ENCODE peak calls at places on chromosomes 13 and 19, in ten cellular contexts. One of them, this sample, is unnamed.

GRCh38 chr13:77521194-77521593 is 14.3 kb upstream of the SCEL start:
- DNase-seq in C1 segment of cervical spinal cord: no peak
- DNase-seq in NCI-H146: no peak
- DNase-seq in skeletal muscle cell: no peak
- DNase-seq in stimulated activated CD8-positive, alpha-beta memory T cell treated with anti-CD3 and anti-CD28 coated beads, Interleukin-4, amount 100 ng/mL, for 1 hour: no peak
- DNase-seq in stimulated activated CD4-positive, alpha-beta T cell treated with anti-CD3 and anti-CD28 coated beads, Interleukin-2, amount 100 ng/mL, for 48 hours: no peak
- DNase-seq in dermis blood vessel endothelial cell: peak; percentile 44
- DNase-seq in stimulated activated naive B cell treated with anti-CD40 and anti-IgM and Interleukin-4, amounts not matched to agents 10 μg/mL and 1 μg/mL and 100 μg/mL, for 72 hours: no peak
- DNase-seq in NCI-H345: no peak
- DNase-seq in T-helper 1 cell: no peak
- DNase-seq in this sample: no peak

GRCh38 chr19:1379961-1380489 is 3.7 kb upstream of the NDUFS7 start:
- DNase-seq in T-helper 1 cell: no peak
- DNase-seq in stimulated activated CD4-positive, alpha-beta T cell treated with anti-CD3 and anti-CD28 coated beads, Interleukin-2, amount 100 ng/mL, for 48 hours: no peak
- DNase-seq in skeletal muscle cell: no peak
- DNase-seq in NCI-H146: no peak
- DNase-seq in NCI-H345: no peak
- DNase-seq in C1 segment of cervical spinal cord: no peak
- DNase-seq in stimulated activated CD8-positive, alpha-beta memory T cell treated with anti-CD3 and anti-CD28 coated beads, Interleukin-4, amount 100 ng/mL, for 1 hour: no peak
- DNase-seq in dermis blood vessel endothelial cell: no peak
- DNase-seq in stimulated activated naive B cell treated with anti-CD40 and anti-IgM and Interleukin-4, amounts not matched to agents 10 μg/mL and 1 μg/mL and 100 μg/mL, for 72 hours: no peak
- DNase-seq in this sample: no peak

GRCh38 chr13:40355126-40355719 is 311.2 kb downstream of the FOXO1 start:
- DNase-seq in NCI-H345: no peak
- DNase-seq in stimulated activated CD4-positive, alpha-beta T cell treated with anti-CD3 and anti-CD28 coated beads, Interleukin-2, amount 100 ng/mL, for 48 hours: no peak
- DNase-seq in stimulated activated CD8-positive, alpha-beta memory T cell treated with anti-CD3 and anti-CD28 coated beads, Interleukin-4, amount 100 ng/mL, for 1 hour: no peak
- DNase-seq in dermis blood vessel endothelial cell: no peak
- DNase-seq in stimulated activated naive B cell treated with anti-CD40 and anti-IgM and Interleukin-4, amounts not matched to agents 10 μg/mL and 1 μg/mL and 100 μg/mL, for 72 hours: no peak
- DNase-seq in NCI-H146: no peak
- DNase-seq in C1 segment of cervical spinal cord: no peak
- DNase-seq in skeletal muscle cell: no peak
- DNase-seq in T-helper 1 cell: no peak
- DNase-seq in this sample: no peak

GRCh38 chr19:1291761-1292418 is 6.2 kb downstream of the EFNA2 start:
- DNase-seq in stimulated activated naive B cell treated with anti-CD40 and anti-IgM and Interleukin-4, amounts not matched to agents 10 μg/mL and 1 μg/mL and 100 μg/mL, for 72 hours: no peak
- DNase-seq in skeletal muscle cell: no peak
- DNase-seq in C1 segment of cervical spinal cord: no peak
- DNase-seq in stimulated activated CD8-positive, alpha-beta memory T cell treated with anti-CD3 and anti-CD28 coated beads, Interleukin-4, amount 100 ng/mL, for 1 hour: no peak
- DNase-seq in NCI-H345: no peak
- DNase-seq in T-helper 1 cell: no peak
- DNase-seq in dermis blood vessel endothelial cell: no peak
- DNase-seq in stimulated activated CD4-positive, alpha-beta T cell treated with anti-CD3 and anti-CD28 coated beads, Interleukin-2, amount 100 ng/mL, for 48 hours: no peak
- DNase-seq in NCI-H146: no peak
- DNase-seq in this sample: no peak

GRCh38 chr19:19010551-19010950 is 22.8 kb downstream of the SUGP2 start:
- DNase-seq in stimulated activated naive B cell treated with anti-CD40 and anti-IgM and Interleukin-4, amounts not matched to agents 10 μg/mL and 1 μg/mL and 100 μg/mL, for 72 hours: no peak
- DNase-seq in NCI-H345: no peak
- DNase-seq in stimulated activated CD8-positive, alpha-beta memory T cell treated with anti-CD3 and anti-CD28 coated beads, Interleukin-4, amount 100 ng/mL, for 1 hour: no peak
- DNase-seq in skeletal muscle cell: no peak
- DNase-seq in stimulated activated CD4-positive, alpha-beta T cell treated with anti-CD3 and anti-CD28 coated beads, Interleukin-2, amount 100 ng/mL, for 48 hours: no peak
- DNase-seq in C1 segment of cervical spinal cord: no peak
- DNase-seq in dermis blood vessel endothelial cell: no peak
- DNase-seq in T-helper 1 cell: no peak
- DNase-seq in NCI-H146: no peak
- DNase-seq in this sample: no peak

GRCh38 chr13:97139704-97140103 is 82.4 kb upstream of the MBNL2 start:
- DNase-seq in stimulated activated CD4-positive, alpha-beta T cell treated with anti-CD3 and anti-CD28 coated beads, Interleukin-2, amount 100 ng/mL, for 48 hours: no peak
- DNase-seq in NCI-H146: no peak
- DNase-seq in skeletal muscle cell: no peak
- DNase-seq in C1 segment of cervical spinal cord: no peak
- DNase-seq in stimulated activated naive B cell treated with anti-CD40 and anti-IgM and Interleukin-4, amounts not matched to agents 10 μg/mL and 1 μg/mL and 100 μg/mL, for 72 hours: no peak
- DNase-seq in dermis blood vessel endothelial cell: no peak
- DNase-seq in T-helper 1 cell: no peak
- DNase-seq in NCI-H345: no peak
- DNase-seq in stimulated activated CD8-positive, alpha-beta memory T cell treated with anti-CD3 and anti-CD28 coated beads, Interleukin-4, amount 100 ng/mL, for 1 hour: no peak
- DNase-seq in this sample: no peak

GRCh38 chr19:3700242-3701032 is at the start of gene PIP5K1C:
- DNase-seq in dermis blood vessel endothelial cell: peak; percentile 94
- DNase-seq in NCI-H146: peak; percentile 76
- DNase-seq in T-helper 1 cell: peak; percentile 90
- DNase-seq in stimulated activated CD4-positive, alpha-beta T cell treated with anti-CD3 and anti-CD28 coated beads, Interleukin-2, amount 100 ng/mL, for 48 hours: peak; percentile 96
- DNase-seq in C1 segment of cervical spinal cord: peak; percentile 85
- DNase-seq in NCI-H345: peak; percentile 92
- DNase-seq in stimulated activated CD8-positive, alpha-beta memory T cell treated with anti-CD3 and anti-CD28 coated beads, Interleukin-4, amount 100 ng/mL, for 1 hour: peak; percentile 86
- DNase-seq in stimulated activated naive B cell treated with anti-CD40 and anti-IgM and Interleukin-4, amounts not matched to agents 10 μg/mL and 1 μg/mL and 100 μg/mL, for 72 hours: peak; percentile 86
- DNase-seq in skeletal muscle cell: peak; percentile 29
- DNase-seq in this sample: peak; percentile 50

GRCh38 chr13:67281476-67281875 is 51.3 kb upstream of the PCDH9 start:
- DNase-seq in stimulated activated CD4-positive, alpha-beta T cell treated with anti-CD3 and anti-CD28 coated beads, Interleukin-2, amount 100 ng/mL, for 48 hours: no peak
- DNase-seq in dermis blood vessel endothelial cell: no peak
- DNase-seq in T-helper 1 cell: no peak
- DNase-seq in skeletal muscle cell: no peak
- DNase-seq in stimulated activated CD8-positive, alpha-beta memory T cell treated with anti-CD3 and anti-CD28 coated beads, Interleukin-4, amount 100 ng/mL, for 1 hour: no peak
- DNase-seq in NCI-H345: no peak
- DNase-seq in stimulated activated naive B cell treated with anti-CD40 and anti-IgM and Interleukin-4, amounts not matched to agents 10 μg/mL and 1 μg/mL and 100 μg/mL, for 72 hours: no peak
- DNase-seq in C1 segment of cervical spinal cord: no peak
- DNase-seq in NCI-H146: no peak
- DNase-seq in this sample: no peak

GRCh38 chr19:28242317-28242927 is 970.5 kb downstream of the UQCRFS1 start:
- DNase-seq in NCI-H345: peak; percentile 71
- DNase-seq in C1 segment of cervical spinal cord: peak; percentile 3
- DNase-seq in stimulated activated CD4-positive, alpha-beta T cell treated with anti-CD3 and anti-CD28 coated beads, Interleukin-2, amount 100 ng/mL, for 48 hours: peak; percentile 9
- DNase-seq in stimulated activated naive B cell treated with anti-CD40 and anti-IgM and Interleukin-4, amounts not matched to agents 10 μg/mL and 1 μg/mL and 100 μg/mL, for 72 hours: peak; percentile 1
- DNase-seq in NCI-H146: peak; percentile 18
- DNase-seq in stimulated activated CD8-positive, alpha-beta memory T cell treated with anti-CD3 and anti-CD28 coated beads, Interleukin-4, amount 100 ng/mL, for 1 hour: no peak
- DNase-seq in dermis blood vessel endothelial cell: peak; percentile 49
- DNase-seq in skeletal muscle cell: no peak
- DNase-seq in T-helper 1 cell: no peak
- DNase-seq in this sample: peak; percentile 11

GRCh38 chr19:19423322-19423721 is 17.8 kb downstream of the GATAD2A start:
- DNase-seq in skeletal muscle cell: no peak
- DNase-seq in stimulated activated CD4-positive, alpha-beta T cell treated with anti-CD3 and anti-CD28 coated beads, Interleukin-2, amount 100 ng/mL, for 48 hours: no peak
- DNase-seq in NCI-H146: no peak
- DNase-seq in stimulated activated naive B cell treated with anti-CD40 and anti-IgM and Interleukin-4, amounts not matched to agents 10 μg/mL and 1 μg/mL and 100 μg/mL, for 72 hours: no peak
- DNase-seq in stimulated activated CD8-positive, alpha-beta memory T cell treated with anti-CD3 and anti-CD28 coated beads, Interleukin-4, amount 100 ng/mL, for 1 hour: no peak
- DNase-seq in C1 segment of cervical spinal cord: no peak
- DNase-seq in T-helper 1 cell: no peak
- DNase-seq in NCI-H345: no peak
- DNase-seq in dermis blood vessel endothelial cell: no peak
- DNase-seq in this sample: no peak